ENCODE peak calls at places on chromosomes 7 and 10, in five cellular contexts. H, V, G, Y and S are unnamed samples.

GRCh38 chr7:120273476-120273975 is 551 bp downstream of the KCND2 start:
- DNase-seq in V (no peak), Y (peak; percentile 15), H (no peak), G (peak; percentile 0), S (no peak)

GRCh38 chr10:56318816-56319215 is 42.2 kb downstream of the ZWINT start:
- DNase-seq in G (no peak), Y (no peak), H (no peak), V (no peak), S (no peak)

GRCh38 chr10:9260690-9261089 is 1206.2 kb downstream of the GATA3 start:
- DNase-seq in V (no peak), G (no peak), H (no peak), Y (no peak), S (no peak)

GRCh38 chr10:121392657-121393056 is 205.6 kb downstream of the FGFR2 start:
- DNase-seq in G (no peak), V (no peak), Y (no peak), H (no peak), S (no peak)

GRCh38 chr10:22894714-22895113 is 33.1 kb upstream of the ARMC3 start:
- DNase-seq in H (no peak), V (no peak), Y (no peak), G (no peak), S (no peak)

GRCh38 chr7:146321301-146321700 is 204.7 kb downstream of the CNTNAP2 start:
- DNase-seq in V (no peak), H (no peak), G (no peak), Y (no peak), S (no peak)

GRCh38 chr10:113056468-113057021 is 106.5 kb downstream of the TCF7L2 start:
- DNase-seq in V (no peak), G (no peak), H (no peak), Y (no peak), S (no peak)

GRCh38 chr7:148262721-148263229 is 327.8 kb upstream of the C7orf33 start:
- DNase-seq in G (peak; percentile 17), V (peak; percentile 90), Y (no peak), H (peak; percentile 64), S (peak; percentile 31)

GRCh38 chr7:18693401-18693800 is 197.9 kb downstream of the HDAC9 start:
- DNase-seq in H (no peak), G (no peak), Y (no peak), V (no peak), S (peak; percentile 16)

GRCh38 chr10:74431816-74432215 is 280.8 kb downstream of the ADK start:
- DNase-seq in G (no peak), V (no peak), H (no peak), Y (no peak), S (no peak)

GRCh38 chr10:99708428-99709010 is 23.4 kb downstream of the COX15 start:
- DNase-seq in V (no peak), G (no peak), H (no peak), Y (no peak), S (no peak)

GRCh38 chr10:99709480-99710229 is 22.3 kb downstream of the COX15 start:
- DNase-seq in V (peak; percentile 9), H (no peak), G (no peak), Y (peak; percentile 32), S (no peak)

GRCh38 chr10:99714446-99714845 is 17.5 kb downstream of the COX15 start:
- DNase-seq in G (no peak), Y (no peak), H (no peak), V (no peak), S (no peak)

DNA sequence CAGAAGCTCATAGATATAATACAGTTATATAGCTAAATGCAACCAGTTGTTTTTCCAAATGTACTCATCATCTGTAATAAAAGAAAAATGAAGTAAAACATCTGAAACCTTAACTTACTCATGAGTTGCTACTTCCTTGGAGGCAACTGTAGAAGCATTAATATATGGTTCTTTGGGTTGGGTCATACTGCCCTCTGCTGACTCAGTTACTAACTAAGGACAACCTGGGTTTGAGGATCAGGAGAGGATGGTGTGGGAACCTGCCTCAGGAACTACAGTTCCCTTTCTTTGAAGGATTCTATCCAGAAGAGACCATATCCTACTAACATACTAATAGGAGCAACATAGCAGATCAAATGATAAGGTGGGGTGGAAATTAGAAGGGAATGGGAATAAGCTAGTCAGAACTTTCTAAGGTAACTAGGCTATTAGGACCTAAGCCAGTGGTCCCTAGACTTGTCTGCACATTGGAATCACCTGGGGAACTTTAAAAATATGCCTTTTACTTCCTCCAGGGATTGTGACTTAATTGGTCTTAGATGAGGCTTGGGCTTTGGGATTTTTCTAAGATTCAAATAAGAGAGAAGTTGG is 20.7 kb downstream of the COX15 start:
- DNase-seq in G (peak; percentile 51), H (no peak), Y (peak; percentile 15), V (peak; percentile 42), S (peak; percentile 54)
- TF ChIP-seq CEBPB in G (no peak), H (no peak), Y (no peak), V (no peak), S (no peak)

DNA sequence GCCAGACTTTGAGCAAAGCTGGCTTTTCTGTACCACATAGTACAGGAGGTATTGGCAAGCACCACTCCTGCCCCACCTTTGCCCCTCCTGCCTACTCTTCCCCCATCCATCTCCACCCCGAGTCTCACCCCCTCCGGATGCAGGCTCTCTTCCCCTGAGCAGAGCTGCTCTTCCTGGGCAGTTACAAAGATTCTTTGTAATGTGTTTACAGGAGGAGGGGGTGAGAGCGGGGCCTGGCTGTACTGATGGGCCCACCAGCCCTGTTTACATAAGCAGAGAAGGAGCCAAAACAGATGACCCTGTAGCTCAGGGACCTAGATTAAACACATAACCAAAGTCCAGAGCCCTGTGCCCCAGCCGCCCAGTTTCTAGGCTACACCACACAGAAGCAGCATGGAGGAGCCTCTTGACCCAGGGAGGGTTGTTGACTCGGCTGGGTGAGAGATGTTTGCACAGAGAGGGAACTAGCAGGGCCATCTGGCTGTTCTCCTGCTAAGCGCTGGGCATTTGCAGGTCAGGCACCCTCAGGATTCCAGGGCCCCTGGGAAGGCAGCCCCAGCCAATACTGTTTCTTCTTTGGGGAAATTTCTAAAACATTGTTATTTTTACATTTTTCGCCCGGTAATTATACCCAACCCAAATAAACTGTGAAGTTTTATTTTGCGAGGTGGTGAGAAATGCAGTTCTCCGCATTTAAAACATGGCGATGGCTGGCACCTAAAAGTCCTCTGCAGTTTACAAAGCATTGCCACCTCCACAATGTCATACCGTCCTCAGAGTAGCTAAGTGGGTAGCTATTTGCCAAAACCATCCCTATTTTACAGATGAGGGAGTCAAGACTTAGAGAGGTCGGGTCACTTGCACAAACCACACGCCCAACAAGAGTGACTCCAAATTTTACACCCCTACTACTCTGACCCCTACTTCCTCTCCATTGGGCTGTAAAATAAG is 11.4 kb upstream of the ZKSCAN1 start:
- DNase-seq in G (peak; percentile 99), V (no peak), Y (no peak), H (no peak), S (no peak)
- TF ChIP-seq ATF3 in G (peak; percentile 58), V (no peak), Y (no peak), H (no peak), S (no peak)

DNA sequence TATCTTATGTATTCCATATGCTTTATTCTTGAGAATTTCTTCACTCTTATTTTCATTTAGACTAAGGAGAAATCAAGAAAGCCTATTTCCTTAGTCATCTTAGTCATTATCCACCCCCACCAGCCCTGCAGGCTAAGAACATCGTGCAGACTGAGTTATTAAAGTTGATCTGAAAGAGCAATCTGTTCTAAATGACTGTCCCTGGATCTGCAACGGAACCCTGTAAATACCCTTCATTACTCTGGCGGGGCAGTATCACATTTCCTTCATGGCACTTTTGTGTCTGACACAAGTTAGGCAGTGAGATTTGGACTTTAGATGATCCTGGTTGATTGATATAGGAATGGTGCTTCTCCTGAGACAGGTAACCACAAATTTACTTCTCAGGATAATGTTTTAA is 3.5 kb upstream of the MYPN start:
- DNase-seq in H (no peak), G (no peak), V (no peak), Y (no peak), S (no peak)
- TF ChIP-seq CEBPB in H (no peak), G (no peak), V (no peak), Y (no peak), S (no peak)

DNA sequence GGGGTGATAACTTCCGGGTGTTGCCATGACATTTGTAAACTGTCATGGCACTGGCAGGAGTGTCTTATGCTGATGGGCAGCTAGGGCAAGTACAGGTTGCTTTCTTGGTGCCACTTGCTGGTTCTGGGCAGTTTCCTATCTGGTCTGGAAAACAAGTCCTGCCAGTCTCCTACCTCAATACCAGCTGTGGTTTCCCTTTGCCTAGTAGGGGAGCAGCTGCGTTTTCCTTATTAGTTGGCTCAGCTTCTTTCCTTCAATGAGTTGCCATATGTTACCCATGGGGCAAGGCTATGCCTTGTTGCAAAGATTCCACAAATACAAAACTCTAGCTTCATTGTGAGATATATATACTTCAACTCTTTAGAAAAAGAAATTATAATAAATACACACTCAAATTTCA is 64.6 kb upstream of the CALD1 start:
- DNase-seq in Y (no peak), V (no peak), G (no peak), H (no peak), S (no peak)
- TF ChIP-seq ATF3 in Y (no peak), V (no peak), G (no peak), H (no peak), S (no peak)

GRCh38 chr10:50990568-50991495 is 83.5 kb upstream of the PRKG1 start:
- DNase-seq in V (no peak), Y (no peak), G (no peak), H (no peak), S (peak; percentile 45)
- TF ChIP-seq CEBPB in V (no peak), Y (no peak), G (no peak), H (no peak), S (no peak)

GRCh38 chr7:117279203-117279602 is 43.7 kb downstream of the WNT2 start:
- DNase-seq in H (no peak), G (no peak), Y (no peak), V (peak; percentile 48), S (no peak)

GRCh38 chr7:117274951-117275350 is 47.9 kb downstream of the WNT2 start:
- DNase-seq in Y (no peak), G (no peak), H (no peak), V (no peak), S (no peak)

GRCh38 chr7:117277576-117277975 is 45.3 kb downstream of the WNT2 start:
- DNase-seq in G (no peak), V (no peak), H (no peak), Y (no peak), S (no peak)

GRCh38 chr7:117279931-117280525 is 42.8 kb downstream of the WNT2 start:
- DNase-seq in G (no peak), H (no peak), Y (no peak), V (no peak), S (no peak)

DNA sequence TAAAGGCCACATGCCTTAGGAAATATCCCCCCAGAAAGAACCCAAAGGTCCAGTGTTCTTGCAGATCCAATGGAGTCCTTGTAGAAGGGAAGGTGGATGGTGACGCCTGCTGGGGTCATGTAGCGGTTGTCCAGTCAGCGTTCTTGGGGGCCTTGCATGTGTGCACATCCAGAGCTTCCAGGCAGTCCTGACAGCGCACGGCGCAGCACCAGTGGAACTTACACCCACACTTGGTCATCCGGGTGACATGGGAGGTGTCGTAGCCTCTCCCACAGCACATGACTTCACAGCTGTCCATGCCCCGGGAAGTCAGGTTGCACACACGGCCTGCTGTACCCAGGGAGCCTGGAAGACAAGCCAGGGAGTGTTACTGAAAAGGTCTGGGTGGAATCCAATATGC is 44.8 kb downstream of the WNT2 start:
- DNase-seq in G (no peak), Y (no peak), V (no peak), H (no peak), S (no peak)
- TF ChIP-seq ATF3 in G (no peak), Y (no peak), V (no peak), H (no peak), S (no peak)

GRCh38 chr10:98416989-98417388 is 2.0 kb upstream of the PYROXD2 start:
- DNase-seq in V (no peak), G (no peak), H (no peak), Y (no peak), S (no peak)
- TF ChIP-seq CEBPB in V (no peak), G (no peak), H (no peak), Y (no peak), S (no peak)